ENCODE peak calls at places on chromosomes 7 and 10, in six cellular contexts. K, X, J, W, V and U are unnamed samples. For H3K27me3 and H3K4me1, the result is how much of the 10 kb centered on the place peaks cover.

GRCh38 chr10:106189254-106189653 is 975.3 kb downstream of the SORCS1 start:
- DNase-seq in K (peak), X (no peak), J (no peak), W (peak), V (no peak), U (peak)

GRCh38 chr7:94367940-94368339 is 26.8 kb upstream of the COL1A2 start:
- DNase-seq in K (no peak), X (no peak), J (peak), W (no peak), V (no peak), U (no peak)

GRCh38 chr7:2452074-2452507 is 24.1 kb downstream of the GRIFIN start:
- DNase-seq in K (no peak), X (no peak), J (no peak), W (peak), V (no peak), U (no peak)

GRCh38 chr10:118101501-118101900 is 54.8 kb upstream of the RAB11FIP2 start:
- DNase-seq in K (no peak), X (no peak), J (no peak), W (no peak), V (no peak), U (no peak)

GRCh38 chr7:149819141-149819960 is 18.8 kb upstream of the ZNF862 start:
- DNase-seq in K (no peak), X (no peak), J (no peak), W (no peak), V (no peak), U (no peak)

GRCh38 chr10:123869015-123869414 is 22.6 kb downstream of the CPXM2 start:
- DNase-seq in K (no peak), X (no peak), J (no peak), W (peak), V (no peak), U (no peak)

GRCh38 chr10:71597821-71598498 is 121.6 kb downstream of the C10orf105 start:
- DNase-seq in K (peak), X (peak), J (no peak), W (no peak), V (peak), U (no peak)

GRCh38 chr7:21169667-21170605 is 257.9 kb upstream of the SP4 start:
- DNase-seq in K (no peak), X (no peak), J (no peak), W (peak), V (no peak), U (no peak)

GRCh38 chr7:139576179-139576973 is 52.9 kb downstream of the CLEC2L start:
- DNase-seq in K (no peak), X (no peak), J (no peak), W (peak), V (no peak), U (peak)

GRCh38 chr10:21648040-21648439 is 114.0 kb downstream of the MLLT10 start:
- DNase-seq in K (no peak), X (no peak), J (no peak), W (no peak), V (no peak), U (no peak)

GRCh38 chr7:93427107-93427506 is 147.4 kb downstream of the CALCR start:
- DNase-seq in K (no peak), X (no peak), J (no peak), W (no peak), V (no peak), U (no peak)

GRCh38 chr10:43861966-43862751 is 213.5 kb upstream of the ZNF32 start:
- DNase-seq in K (peak), X (no peak), J (peak), W (peak), V (no peak), U (no peak)

GRCh38 chr7:153604-154003 is 38.8 kb upstream of the FAM20C start:
- DNase-seq in K (no peak), X (no peak), J (no peak), W (no peak), V (no peak), U (no peak)

GRCh38 chr7:26060713-26061339 is 91.2 kb upstream of the NFE2L3 start:
- DNase-seq in K (no peak), X (peak), J (no peak), W (no peak), V (no peak), U (no peak)

GRCh38 chr10:5493698-5494097 is 5.7 kb downstream of the CALML5 start:
- DNase-seq in K (no peak), X (no peak), J (no peak), W (no peak), V (no peak), U (no peak)

GRCh38 chr10:118471863-118472262 is 123.6 kb downstream of the PRLHR start:
- DNase-seq in K (no peak), X (no peak), J (peak), W (no peak), V (no peak), U (no peak)

GRCh38 chr7:128188396-128189230 is 52.5 kb upstream of the LEP start:
- DNase-seq in K (no peak), X (no peak), J (no peak), W (no peak), V (no peak), U (no peak)

GRCh38 chr7:30845426-30846135 is 66.1 kb upstream of the AQP1 start:
- DNase-seq in K (no peak), X (no peak), J (peak), W (no peak), V (no peak), U (no peak)

GRCh38 chr10:46306550-46307184 is 19.9 kb downstream of the ANTXRL start:
- DNase-seq in K (no peak), X (no peak), J (no peak), W (no peak), V (no peak), U (peak)

GRCh38 chr7:158494643-158495042 is 93.0 kb downstream of the PTPRN2 start:
- DNase-seq in K (no peak), X (no peak), J (no peak), W (no peak), V (no peak), U (no peak)

GRCh38 chr10:92839191-92840085 is 8.9 kb upstream of the EXOC6 start:
- DNase-seq in K (peak), X (no peak), J (peak), W (peak), V (no peak), U (peak)

GRCh38 chr7:80498481-80499349 is 13.1 kb downstream of the GNAT3 start:
- DNase-seq in K (no peak), X (no peak), J (peak), W (no peak), V (no peak), U (no peak)
- TF ChIP-seq POLR2A in K (no peak), X (no peak), J (no peak), W (no peak), V (no peak), U (no peak)

DNA sequence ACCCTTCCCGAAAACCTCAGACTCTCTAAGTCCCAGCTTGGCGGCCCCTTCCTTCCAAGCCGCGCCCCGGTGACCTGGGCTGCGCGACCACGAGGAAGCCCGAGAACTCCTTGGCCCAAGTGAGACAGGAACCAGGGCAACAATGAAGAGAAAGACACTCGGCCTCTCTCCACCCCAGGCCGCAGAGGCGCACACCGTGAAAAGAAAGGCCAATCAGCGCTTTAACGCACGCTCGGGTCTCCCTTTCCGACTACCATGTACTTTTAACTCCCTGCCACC is 166.4 kb upstream of the PPP1R3A start:
- DNase-seq in K (no peak), X (no peak), J (no peak), W (no peak), V (no peak), U (no peak)
- H3K27me3 ChIP-seq in K (under half), X (under half), J (half or more), W (half or more), V (under half), U (under half)

GRCh38 chr7:13639416-13639815 is 350.1 kb downstream of the ETV1 start:
- DNase-seq in K (no peak), X (no peak), J (no peak), W (no peak), V (no peak), U (no peak)

GRCh38 chr7:13628231-13629001 is 361.1 kb downstream of the ETV1 start:
- DNase-seq in K (no peak), X (no peak), J (peak), W (no peak), V (no peak), U (no peak)

GRCh38 chr7:13633857-13634256 is 355.6 kb downstream of the ETV1 start:
- DNase-seq in K (no peak), X (no peak), J (peak), W (no peak), V (no peak), U (no peak)
- H3K4me1 ChIP-seq in K (under half), X (under half), J (under half), W (under half), V (under half), U (under half)

DNA sequence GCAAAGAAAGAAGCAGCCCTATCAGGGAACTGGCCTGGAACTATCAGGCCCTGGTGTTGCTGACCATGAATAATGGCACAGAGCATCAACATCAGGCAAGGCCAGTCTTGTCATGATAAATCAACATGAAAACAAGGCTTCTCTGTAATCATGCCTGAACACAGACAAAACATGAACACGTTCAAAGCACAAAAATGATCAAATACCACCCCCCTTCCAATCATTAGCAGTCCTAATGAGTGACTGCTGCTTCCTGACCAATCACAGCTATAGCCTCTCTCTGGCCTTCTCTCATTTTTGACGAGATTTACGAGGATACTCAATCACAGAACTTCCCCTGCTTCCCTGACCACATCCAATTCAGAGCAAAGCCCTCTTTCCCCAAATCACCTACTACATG is 2.2 kb downstream of the GSDME start:
- DNase-seq in K (no peak), X (no peak), J (no peak), W (no peak), V (no peak), U (no peak)
- TF ChIP-seq POLR2A in K (no peak), X (no peak), J (no peak), W (no peak), V (no peak), U (no peak)